ENCODE peak calls at places on chromosomes 12 and 14, in ten cellular contexts. One of them, this sample, is unnamed.

GRCh38 chr12:57127101-57127709 is 1.1 kb upstream of the LRP1 start:
- DNase-seq in PC-9: peak
- DNase-seq in A549: peak
- DNase-seq in tibial artery: peak
- DNase-seq in endodermal cell: peak
- DNase-seq in RWPE1: peak
- DNase-seq in esophagus muscularis mucosa: no peak
- DNase-seq in cardiac muscle cell: no peak
- DNase-seq in hepatocyte: peak
- DNase-seq in CD4-positive, alpha-beta T cell: peak
- DNase-seq in this sample: no peak

GRCh38 chr12:93301171-93301570 is 76.6 kb upstream of the NUDT4 start:
- DNase-seq in RWPE1: no peak
- DNase-seq in A549: no peak
- DNase-seq in cardiac muscle cell: no peak
- DNase-seq in endodermal cell: no peak
- DNase-seq in CD4-positive, alpha-beta T cell: no peak
- DNase-seq in esophagus muscularis mucosa: no peak
- DNase-seq in hepatocyte: no peak
- DNase-seq in tibial artery: no peak
- DNase-seq in PC-9: no peak
- DNase-seq in this sample: no peak

GRCh38 chr12:71810905-71811304 is 28.7 kb upstream of the TBC1D15 start:
- DNase-seq in RWPE1: peak
- DNase-seq in tibial artery: no peak
- DNase-seq in A549: no peak
- DNase-seq in esophagus muscularis mucosa: no peak
- DNase-seq in CD4-positive, alpha-beta T cell: no peak
- DNase-seq in hepatocyte: no peak
- DNase-seq in cardiac muscle cell: no peak
- DNase-seq in PC-9: peak
- DNase-seq in endodermal cell: no peak
- DNase-seq in this sample: no peak

GRCh38 chr12:16606936-16607335 is 974 bp upstream of the LMO3 start:
- DNase-seq in cardiac muscle cell: no peak
- DNase-seq in endodermal cell: peak
- DNase-seq in CD4-positive, alpha-beta T cell: no peak
- DNase-seq in hepatocyte: no peak
- DNase-seq in tibial artery: no peak
- DNase-seq in A549: no peak
- DNase-seq in PC-9: no peak
- DNase-seq in esophagus muscularis mucosa: no peak
- DNase-seq in RWPE1: no peak
- DNase-seq in this sample: no peak

GRCh38 chr12:116454950-116455447 is 104.2 kb upstream of the MAP1LC3B2 start:
- DNase-seq in endodermal cell: peak
- DNase-seq in RWPE1: peak
- DNase-seq in tibial artery: no peak
- DNase-seq in cardiac muscle cell: peak
- DNase-seq in esophagus muscularis mucosa: no peak
- DNase-seq in CD4-positive, alpha-beta T cell: no peak
- DNase-seq in hepatocyte: peak
- DNase-seq in PC-9: peak
- DNase-seq in A549: peak
- DNase-seq in this sample: peak

GRCh38 chr14:69629225-69630127 is 18.1 kb downstream of the SUSD6 start:
- DNase-seq in tibial artery: no peak
- DNase-seq in cardiac muscle cell: no peak
- DNase-seq in RWPE1: no peak
- DNase-seq in A549: no peak
- DNase-seq in endodermal cell: no peak
- DNase-seq in hepatocyte: no peak
- DNase-seq in CD4-positive, alpha-beta T cell: no peak
- DNase-seq in esophagus muscularis mucosa: no peak
- DNase-seq in PC-9: no peak
- DNase-seq in this sample: no peak

GRCh38 chr14:50040401-50040775 is 76.0 kb downstream of the VCPKMT start:
- DNase-seq in PC-9: peak
- DNase-seq in hepatocyte: peak
- DNase-seq in CD4-positive, alpha-beta T cell: peak
- DNase-seq in esophagus muscularis mucosa: no peak
- DNase-seq in endodermal cell: no peak
- DNase-seq in RWPE1: peak
- DNase-seq in tibial artery: no peak
- DNase-seq in A549: peak
- DNase-seq in cardiac muscle cell: peak
- DNase-seq in this sample: peak

GRCh38 chr14:78933948-78934524 is 763.9 kb downstream of the NRXN3 start:
- DNase-seq in A549: peak
- DNase-seq in cardiac muscle cell: peak
- DNase-seq in tibial artery: no peak
- DNase-seq in hepatocyte: peak
- DNase-seq in RWPE1: peak
- DNase-seq in esophagus muscularis mucosa: no peak
- DNase-seq in PC-9: no peak
- DNase-seq in CD4-positive, alpha-beta T cell: no peak
- DNase-seq in endodermal cell: no peak
- DNase-seq in this sample: peak

GRCh38 chr14:90661881-90662280 is 154.3 kb downstream of the TTC7B start:
- DNase-seq in endodermal cell: no peak
- DNase-seq in RWPE1: no peak
- DNase-seq in A549: no peak
- DNase-seq in hepatocyte: no peak
- DNase-seq in cardiac muscle cell: no peak
- DNase-seq in tibial artery: no peak
- DNase-seq in PC-9: no peak
- DNase-seq in esophagus muscularis mucosa: no peak
- DNase-seq in CD4-positive, alpha-beta T cell: no peak
- DNase-seq in this sample: no peak

GRCh38 chr14:90660865-90661570 is 155.2 kb downstream of the TTC7B start:
- DNase-seq in CD4-positive, alpha-beta T cell: no peak
- DNase-seq in tibial artery: no peak
- DNase-seq in cardiac muscle cell: no peak
- DNase-seq in A549: no peak
- DNase-seq in hepatocyte: no peak
- DNase-seq in esophagus muscularis mucosa: no peak
- DNase-seq in RWPE1: no peak
- DNase-seq in PC-9: no peak
- DNase-seq in endodermal cell: no peak
- DNase-seq in this sample: no peak

GRCh38 chr14:90664911-90665695 is 151.1 kb downstream of the TTC7B start:
- DNase-seq in RWPE1: no peak
- DNase-seq in CD4-positive, alpha-beta T cell: no peak
- DNase-seq in tibial artery: no peak
- DNase-seq in cardiac muscle cell: peak
- DNase-seq in PC-9: no peak
- DNase-seq in hepatocyte: no peak
- DNase-seq in esophagus muscularis mucosa: no peak
- DNase-seq in endodermal cell: no peak
- DNase-seq in A549: no peak
- DNase-seq in this sample: no peak

GRCh38 chr14:90666571-90666970 is 149.7 kb downstream of the TTC7B start:
- DNase-seq in CD4-positive, alpha-beta T cell: no peak
- DNase-seq in endodermal cell: no peak
- DNase-seq in PC-9: no peak
- DNase-seq in A549: no peak
- DNase-seq in tibial artery: no peak
- DNase-seq in hepatocyte: no peak
- DNase-seq in RWPE1: no peak
- DNase-seq in esophagus muscularis mucosa: no peak
- DNase-seq in cardiac muscle cell: no peak
- DNase-seq in this sample: no peak

GRCh38 chr14:90663680-90664079 is 152.6 kb downstream of the TTC7B start:
- DNase-seq in hepatocyte: no peak
- DNase-seq in A549: no peak
- DNase-seq in CD4-positive, alpha-beta T cell: no peak
- DNase-seq in esophagus muscularis mucosa: no peak
- DNase-seq in RWPE1: no peak
- DNase-seq in cardiac muscle cell: no peak
- DNase-seq in endodermal cell: no peak
- DNase-seq in PC-9: no peak
- DNase-seq in tibial artery: no peak
- DNase-seq in this sample: no peak
- H3K27ac ChIP-seq in hepatocyte: no peak
- H3K27ac ChIP-seq in A549: no peak
- H3K27ac ChIP-seq in CD4-positive, alpha-beta T cell: no peak
- H3K27ac ChIP-seq in esophagus muscularis mucosa: peak
- H3K27ac ChIP-seq in RWPE1: no peak
- H3K27ac ChIP-seq in cardiac muscle cell: no peak
- H3K27ac ChIP-seq in endodermal cell: no peak
- H3K27ac ChIP-seq in PC-9: no peak
- H3K27ac ChIP-seq in tibial artery: no peak
- H3K27ac ChIP-seq in this sample: no peak

GRCh38 chr12:110340706-110341105 is 59.7 kb downstream of the ATP2A2 start:
- DNase-seq in hepatocyte: no peak
- DNase-seq in esophagus muscularis mucosa: no peak
- DNase-seq in RWPE1: peak
- DNase-seq in endodermal cell: peak
- DNase-seq in tibial artery: no peak
- DNase-seq in CD4-positive, alpha-beta T cell: no peak
- DNase-seq in cardiac muscle cell: no peak
- DNase-seq in A549: no peak
- DNase-seq in PC-9: no peak
- DNase-seq in this sample: no peak

GRCh38 chr12:110339184-110339952 is 58.3 kb downstream of the ATP2A2 start:
- DNase-seq in RWPE1: no peak
- DNase-seq in endodermal cell: peak
- DNase-seq in hepatocyte: no peak
- DNase-seq in cardiac muscle cell: no peak
- DNase-seq in esophagus muscularis mucosa: peak
- DNase-seq in CD4-positive, alpha-beta T cell: no peak
- DNase-seq in tibial artery: no peak
- DNase-seq in PC-9: peak
- DNase-seq in A549: no peak
- DNase-seq in this sample: no peak

GRCh38 chr12:110335481-110336045 is 54.5 kb downstream of the ATP2A2 start:
- DNase-seq in RWPE1: no peak
- DNase-seq in hepatocyte: no peak
- DNase-seq in endodermal cell: peak
- DNase-seq in cardiac muscle cell: no peak
- DNase-seq in tibial artery: no peak
- DNase-seq in esophagus muscularis mucosa: no peak
- DNase-seq in PC-9: no peak
- DNase-seq in CD4-positive, alpha-beta T cell: no peak
- DNase-seq in A549: no peak
- DNase-seq in this sample: no peak

GRCh38 chr12:110337912-110338710 is 57.1 kb downstream of the ATP2A2 start:
- DNase-seq in CD4-positive, alpha-beta T cell: no peak
- DNase-seq in endodermal cell: peak
- DNase-seq in esophagus muscularis mucosa: peak
- DNase-seq in cardiac muscle cell: no peak
- DNase-seq in A549: no peak
- DNase-seq in RWPE1: no peak
- DNase-seq in tibial artery: no peak
- DNase-seq in hepatocyte: no peak
- DNase-seq in PC-9: no peak
- DNase-seq in this sample: no peak

DNA sequence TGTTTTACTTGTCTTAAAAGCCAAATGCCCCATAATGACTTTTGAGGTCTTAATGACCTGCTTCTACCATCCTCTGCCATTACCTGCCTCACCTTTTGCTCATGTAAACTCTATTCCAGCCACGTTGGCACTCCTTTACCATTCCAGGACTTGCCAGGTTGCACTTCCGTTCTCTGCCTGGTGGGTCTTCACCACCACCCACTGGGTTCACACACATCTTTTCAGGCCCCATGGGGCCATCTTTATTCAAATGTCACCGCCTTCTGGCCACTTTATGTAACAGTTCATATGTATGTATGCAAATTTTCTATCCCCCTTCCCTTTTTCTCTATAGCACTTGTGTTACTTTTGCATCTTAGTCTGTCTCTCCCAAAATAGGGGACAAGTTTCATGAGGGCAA is 57.7 kb downstream of the ATP2A2 start:
- DNase-seq in tibial artery: no peak
- DNase-seq in endodermal cell: peak
- DNase-seq in cardiac muscle cell: no peak
- DNase-seq in A549: peak
- DNase-seq in RWPE1: no peak
- DNase-seq in esophagus muscularis mucosa: no peak
- DNase-seq in CD4-positive, alpha-beta T cell: no peak
- DNase-seq in PC-9: no peak
- DNase-seq in hepatocyte: no peak
- DNase-seq in this sample: no peak
- TF ChIP-seq CTCF in tibial artery: no peak
- TF ChIP-seq CTCF in endodermal cell: peak
- TF ChIP-seq CTCF in cardiac muscle cell: peak
- TF ChIP-seq CTCF in A549: peak
- TF ChIP-seq CTCF in RWPE1: no peak
- TF ChIP-seq CTCF in esophagus muscularis mucosa: no peak
- TF ChIP-seq CTCF in CD4-positive, alpha-beta T cell: no peak
- TF ChIP-seq CTCF in PC-9: no peak
- TF ChIP-seq CTCF in hepatocyte: peak
- TF ChIP-seq CTCF in this sample: no peak

GRCh38 chr12:31591308-31591901 is 469 bp upstream of the DENND5B start:
- DNase-seq in cardiac muscle cell: peak
- DNase-seq in esophagus muscularis mucosa: no peak
- DNase-seq in PC-9: no peak
- DNase-seq in hepatocyte: peak
- DNase-seq in A549: peak
- DNase-seq in tibial artery: no peak
- DNase-seq in endodermal cell: peak
- DNase-seq in CD4-positive, alpha-beta T cell: no peak
- DNase-seq in RWPE1: peak
- DNase-seq in this sample: no peak
- H3K27ac ChIP-seq in cardiac muscle cell: peak
- H3K27ac ChIP-seq in esophagus muscularis mucosa: peak
- H3K27ac ChIP-seq in PC-9: no peak
- H3K27ac ChIP-seq in hepatocyte: peak
- H3K27ac ChIP-seq in A549: peak
- H3K27ac ChIP-seq in tibial artery: peak
- H3K27ac ChIP-seq in endodermal cell: peak
- H3K27ac ChIP-seq in CD4-positive, alpha-beta T cell: no peak
- H3K27ac ChIP-seq in RWPE1: peak
- H3K27ac ChIP-seq in this sample: peak

GRCh38 chr14:92670967-92671366 is 77.5 kb downstream of the LGMN start:
- DNase-seq in PC-9: no peak
- DNase-seq in A549: no peak
- DNase-seq in hepatocyte: no peak
- DNase-seq in CD4-positive, alpha-beta T cell: no peak
- DNase-seq in cardiac muscle cell: no peak
- DNase-seq in esophagus muscularis mucosa: no peak
- DNase-seq in tibial artery: no peak
- DNase-seq in RWPE1: no peak
- DNase-seq in endodermal cell: no peak
- DNase-seq in this sample: no peak

GRCh38 chr14:92666251-92666650 is 82.2 kb downstream of the LGMN start:
- DNase-seq in hepatocyte: no peak
- DNase-seq in PC-9: no peak
- DNase-seq in cardiac muscle cell: no peak
- DNase-seq in CD4-positive, alpha-beta T cell: no peak
- DNase-seq in A549: no peak
- DNase-seq in endodermal cell: no peak
- DNase-seq in tibial artery: no peak
- DNase-seq in RWPE1: no peak
- DNase-seq in esophagus muscularis mucosa: no peak
- DNase-seq in this sample: no peak

GRCh38 chr14:92673601-92674000 is 74.8 kb downstream of the LGMN start:
- DNase-seq in RWPE1: no peak
- DNase-seq in endodermal cell: no peak
- DNase-seq in hepatocyte: no peak
- DNase-seq in cardiac muscle cell: no peak
- DNase-seq in tibial artery: no peak
- DNase-seq in A549: no peak
- DNase-seq in esophagus muscularis mucosa: no peak
- DNase-seq in PC-9: no peak
- DNase-seq in CD4-positive, alpha-beta T cell: no peak
- DNase-seq in this sample: no peak

GRCh38 chr14:92668266-92668973 is 80.0 kb downstream of the LGMN start:
- DNase-seq in CD4-positive, alpha-beta T cell: no peak
- DNase-seq in endodermal cell: no peak
- DNase-seq in cardiac muscle cell: no peak
- DNase-seq in A549: no peak
- DNase-seq in hepatocyte: no peak
- DNase-seq in tibial artery: no peak
- DNase-seq in RWPE1: no peak
- DNase-seq in esophagus muscularis mucosa: no peak
- DNase-seq in PC-9: no peak
- DNase-seq in this sample: no peak

DNA sequence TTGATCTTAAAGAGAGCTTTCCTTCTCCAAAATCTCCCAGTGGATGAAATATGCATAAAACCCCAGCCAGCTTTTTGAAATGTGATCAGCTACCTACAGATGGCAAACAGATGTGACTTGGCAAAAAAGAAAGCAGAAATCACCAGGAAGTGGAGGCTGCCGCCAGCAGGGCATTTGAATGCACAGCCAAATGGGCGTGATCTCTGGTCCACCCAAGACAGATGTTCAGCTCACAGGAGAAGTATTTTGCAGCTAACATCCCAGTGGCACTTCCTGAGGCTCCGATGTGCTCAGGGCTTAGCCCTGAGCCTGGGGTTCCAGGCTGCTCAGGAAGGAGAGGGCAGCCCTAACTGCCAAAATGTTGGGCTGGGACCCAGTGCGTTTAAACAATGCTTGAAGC is 78.2 kb downstream of the LGMN start:
- DNase-seq in tibial artery: no peak
- DNase-seq in hepatocyte: no peak
- DNase-seq in esophagus muscularis mucosa: no peak
- DNase-seq in RWPE1: no peak
- DNase-seq in PC-9: no peak
- DNase-seq in A549: no peak
- DNase-seq in endodermal cell: no peak
- DNase-seq in CD4-positive, alpha-beta T cell: no peak
- DNase-seq in cardiac muscle cell: peak
- DNase-seq in this sample: peak
- TF ChIP-seq CTCF in tibial artery: no peak
- TF ChIP-seq CTCF in hepatocyte: no peak
- TF ChIP-seq CTCF in esophagus muscularis mucosa: no peak
- TF ChIP-seq CTCF in RWPE1: peak
- TF ChIP-seq CTCF in PC-9: no peak
- TF ChIP-seq CTCF in A549: no peak
- TF ChIP-seq CTCF in endodermal cell: no peak
- TF ChIP-seq CTCF in CD4-positive, alpha-beta T cell: no peak
- TF ChIP-seq CTCF in cardiac muscle cell: peak
- TF ChIP-seq CTCF in this sample: peak

This sample was measured in AG04450.